ENCODE peak calls at places on chromosomes 5 and 9, in four cellular contexts. Y, I, L and D are unnamed samples.

GRCh38 chr9:121604654-121605053 is 46.8 kb upstream of the DAB2IP start:
- DNase-seq in I (no peak), L (no peak), Y (no peak), D (no peak)

GRCh38 chr5:167096816-167097215 is 1194.6 kb upstream of the WWC1 start:
- DNase-seq in I (no peak), Y (no peak), L (no peak), D (no peak)

GRCh38 chr5:94771742-94772141 is 153.3 kb downstream of the SLF1 start:
- DNase-seq in I (no peak), L (no peak), Y (no peak), D (no peak)

GRCh38 chr9:116156621-116157314 is 3.2 kb downstream of the PAPPA start:
- DNase-seq in L (peak; percentile 67), Y (no peak), I (peak; percentile 72), D (no peak)

GRCh38 chr9:130640681-130641080 is 23.7 kb upstream of the PRDM12 start:
- DNase-seq in I (no peak), L (no peak), Y (no peak), D (no peak)

GRCh38 chr9:116464987-116465571 is 222.0 kb upstream of the TRIM32 start:
- DNase-seq in I (no peak), Y (peak; percentile 65), L (no peak), D (no peak)

GRCh38 chr5:107422494-107422893 is 248.2 kb downstream of the EFNA5 start:
- DNase-seq in Y (no peak), L (no peak), I (no peak), D (no peak)

GRCh38 chr5:151870820-151871219 is 53.8 kb downstream of the GLRA1 start:
- DNase-seq in L (no peak), I (peak; percentile 38), Y (no peak), D (no peak)

GRCh38 chr5:59798862-59799667 is 94.5 kb downstream of the PDE4D start:
- DNase-seq in L (no peak), I (no peak), Y (no peak), D (no peak)

GRCh38 chr9:26801772-26802171 is 90.8 kb downstream of the CAAP1 start:
- DNase-seq in L (no peak), I (no peak), Y (no peak), D (no peak)

GRCh38 chr9:92292338-92293074 is 991 bp downstream of the IARS1 start:
- DNase-seq in Y (no peak), L (no peak), I (peak; percentile 7), D (peak; percentile 18)

GRCh38 chr5:55344392-55344992 is 36.7 kb downstream of the MTREX start:
- DNase-seq in I (peak; percentile 21), L (peak; percentile 76), Y (peak; percentile 40), D (peak; percentile 52)

GRCh38 chr5:167802755-167803431 is 488.6 kb upstream of the WWC1 start:
- DNase-seq in I (no peak), L (no peak), Y (no peak), D (no peak)

GRCh38 chr9:38118862-38119435 is 49.9 kb upstream of the SHB start:
- DNase-seq in L (no peak), I (no peak), Y (no peak), D (no peak)

GRCh38 chr5:111932628-111933027 is 175.6 kb upstream of the NREP start:
- DNase-seq in I (no peak), L (no peak), Y (no peak), D (no peak)

DNA sequence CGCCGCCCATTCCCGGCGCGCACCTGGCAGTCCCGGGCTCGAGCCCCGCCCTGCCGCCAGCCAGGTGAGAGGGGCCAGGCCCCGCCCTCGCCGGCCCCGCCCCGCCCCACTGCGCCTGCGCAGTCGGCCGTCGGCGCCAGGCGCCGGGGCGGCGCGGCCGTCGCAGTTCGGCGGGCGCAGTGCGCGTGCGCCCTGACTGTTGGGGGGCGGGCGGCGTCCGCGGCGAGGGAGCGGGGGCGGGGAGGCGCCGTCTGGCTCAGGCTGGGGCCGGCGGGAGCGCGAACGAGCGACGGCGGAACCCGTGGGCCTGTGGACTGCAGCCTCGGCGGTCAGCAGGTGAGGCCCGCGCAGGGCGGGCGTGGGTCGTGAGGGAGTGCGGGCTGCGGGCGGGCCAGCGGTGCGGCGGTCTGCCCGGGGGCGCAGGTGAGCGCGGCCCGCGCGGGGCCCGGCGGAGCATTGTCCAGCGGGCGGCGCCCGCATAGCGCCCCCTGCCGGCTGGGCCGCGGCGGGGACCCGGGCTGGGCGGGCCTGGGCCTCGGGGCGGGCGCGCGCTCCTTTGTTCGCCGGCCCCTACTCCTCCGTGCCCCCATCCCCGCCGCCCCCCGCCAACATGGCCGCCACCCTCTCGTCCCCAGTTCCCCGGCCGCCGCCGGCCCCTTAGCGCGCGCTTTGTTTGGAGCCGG is at the start of gene SPIN1:
- DNase-seq in L (peak; percentile 92), I (peak; percentile 77), Y (peak; percentile 90), D (peak; percentile 35)
- TF ChIP-seq PHF8 in L (peak; percentile 97), I (no peak), Y (peak; percentile 75), D (peak; percentile 56)

DNA sequence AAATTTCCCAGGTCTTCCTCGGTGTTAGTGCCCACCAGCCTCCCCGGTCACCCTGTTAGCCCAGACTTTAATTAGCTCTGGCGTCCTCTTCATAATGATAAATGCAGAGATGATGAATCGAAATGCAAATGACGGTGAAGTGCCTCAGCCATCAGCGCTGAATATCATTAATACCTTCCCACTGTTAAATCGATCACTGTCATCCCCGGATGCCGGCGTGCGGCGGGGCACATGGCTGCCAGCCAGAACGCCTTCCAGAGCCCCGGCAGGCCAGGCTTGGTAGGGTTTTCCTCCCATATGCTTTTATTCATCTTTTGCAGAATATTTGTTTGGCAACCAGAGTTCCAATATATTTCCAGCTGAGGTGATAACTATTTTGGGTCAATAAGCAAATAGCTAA is 204.5 kb downstream of the IRX2 start:
- DNase-seq in I (no peak), Y (no peak), L (no peak), D (no peak)
- TF ChIP-seq RNF2 in I (no peak), Y (no peak), L (no peak), D (no peak)

GRCh38 chr5:5364932-5365331 is 57.5 kb upstream of the ICE1 start:
- DNase-seq in L (no peak), I (no peak), Y (no peak), D (no peak)
- H3K4me3 ChIP-seq in L (no peak overlapping the region), I (no peak overlapping the region), Y (no peak overlapping the region), D (no peak overlapping the region)

GRCh38 chr5:40873481-40873880 is 32.3 kb downstream of the CARD6 start:
- DNase-seq in Y (no peak), L (no peak), I (no peak), D (no peak)

GRCh38 chr5:40869371-40869770 is 28.2 kb downstream of the CARD6 start:
- DNase-seq in L (peak; percentile 0), Y (no peak), I (no peak), D (no peak)

GRCh38 chr5:40866844-40867243 is 25.7 kb downstream of the CARD6 start:
- DNase-seq in L (no peak), Y (no peak), I (no peak), D (no peak)

GRCh38 chr5:40875958-40876357 is 33.3 kb upstream of the C7 start:
- DNase-seq in L (no peak), I (no peak), Y (no peak), D (no peak)

GRCh38 chr5:40871177-40871576 is 30.0 kb downstream of the CARD6 start:
- DNase-seq in L (peak; percentile 37), I (no peak), Y (no peak), D (no peak)
- TF ChIP-seq PHF8 in L (no peak), I (no peak), Y (no peak), D (no peak)

DNA sequence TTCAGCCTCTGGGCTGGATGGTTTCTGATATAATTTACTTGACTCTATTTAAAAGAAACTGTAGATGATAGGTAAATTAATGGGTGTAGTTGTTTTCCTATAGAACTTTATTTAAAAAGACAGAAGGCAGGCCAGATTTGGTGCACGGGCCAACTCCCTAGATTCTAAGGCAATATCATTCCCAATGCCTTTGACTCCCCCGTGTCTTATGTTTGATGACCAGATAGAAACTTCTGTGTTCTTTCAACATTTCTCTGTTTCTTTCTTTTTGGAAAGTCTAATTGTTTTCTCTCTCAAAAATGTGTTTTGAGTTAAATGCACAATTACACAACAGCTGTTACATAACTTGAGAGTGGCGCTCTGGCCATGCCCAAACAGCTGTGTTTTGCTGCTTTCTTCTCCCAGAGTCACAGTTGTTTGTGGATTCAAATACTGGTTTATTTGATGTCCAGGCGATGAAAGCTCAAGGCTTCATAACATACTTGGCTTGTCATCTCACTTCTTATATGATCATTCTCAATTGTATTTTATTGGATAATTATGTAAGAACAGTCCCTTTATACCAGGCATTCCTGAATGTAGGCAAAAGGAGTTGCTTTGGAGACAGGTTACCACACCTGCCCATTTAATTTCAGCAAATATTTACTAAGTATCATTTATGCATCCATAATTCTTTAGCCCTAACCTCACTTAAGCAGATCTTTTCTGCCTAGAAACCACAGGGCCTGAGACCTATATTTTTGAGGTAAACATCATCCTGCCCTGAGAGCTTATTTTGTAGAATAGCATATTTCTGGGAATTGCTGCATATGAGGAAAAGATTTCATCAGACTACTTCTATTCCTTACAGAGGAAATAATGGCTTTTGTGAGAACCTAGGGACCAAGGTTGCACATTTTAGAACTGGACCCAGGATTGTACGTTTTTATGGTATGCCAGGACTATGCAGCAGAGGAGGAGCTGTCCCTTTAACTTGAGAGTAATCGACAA is 1.9 kb upstream of the ALDH1A1 start:
- DNase-seq in L (no peak), Y (no peak), I (no peak), D (no peak)
- TF ChIP-seq RNF2 in L (no peak), Y (no peak), I (no peak), D (no peak)

GRCh38 chr9:20625003-20625349 is 2.7 kb upstream of the MLLT3 start:
- DNase-seq in I (no peak), Y (no peak), L (no peak), D (no peak)
- H3K4me3 ChIP-seq in I (peak overlapping the region; percentile 95), Y (no peak overlapping the region), L (no peak overlapping the region), D (no peak overlapping the region)

GRCh38 chr5:160508780-160509361 is 87.2 kb downstream of the PTTG1 start:
- DNase-seq in Y (peak; percentile 84), L (peak; percentile 63), I (peak; percentile 79), D (peak; percentile 76)
- TF ChIP-seq PHF8 in Y (no peak), L (no peak), I (no peak), D (no peak)